ENCODE peak calls at places on chromosomes 1 and 21, in nine cellular contexts. H is A549, S is transverse colon, W is K562, M is GM10248, O is BJ, V is fibroblast of villous mesenchyme, F is GM12865, K is fibroblast of mammary gland. G is an unnamed sample.

GRCh38 chr1:94951509-94952208 is 24.7 kb upstream of the CNN3 start:
- DNase-seq in F (no peak), M (no peak), V (no peak), O (no peak), K (no peak), H (no peak), S (no peak), W (no peak), G (no peak)

GRCh38 chr1:55474168-55474786 is 259.1 kb upstream of the USP24 start:
- DNase-seq in O (no peak), M (no peak), V (no peak), H (peak), S (no peak), W (peak), F (no peak), K (peak), G (no peak)

GRCh38 chr1:183191833-183192232 is 5.8 kb downstream of the LAMC2 start:
- DNase-seq in O (peak), V (peak), F (no peak), H (no peak), W (no peak), K (peak), M (no peak), S (no peak), G (no peak)

GRCh38 chr1:42737257-42737656 is 2.8 kb downstream of the CLDN19 start:
- DNase-seq in M (peak), F (peak), O (no peak), K (no peak), H (no peak), S (peak), V (no peak), W (no peak), G (no peak)

GRCh38 chr1:9630331-9631081 is 21.0 kb upstream of the PIK3CD start:
- DNase-seq in W (no peak), H (no peak), F (peak), K (no peak), S (no peak), V (no peak), M (peak), O (no peak), G (no peak)

GRCh38 chr1:47590523-47591225 is 152.8 kb downstream of the FOXD2 start:
- DNase-seq in W (no peak), V (no peak), F (no peak), M (no peak), H (no peak), S (no peak), K (no peak), O (no peak), G (no peak)

GRCh38 chr1:240455228-240455821 is 156.6 kb downstream of the GREM2 start:
- DNase-seq in V (no peak), F (peak), O (no peak), H (no peak), W (no peak), M (no peak), S (no peak), K (peak), G (no peak)

GRCh38 chr1:11727119-11727518 is 8.8 kb upstream of the AGTRAP start:
- DNase-seq in W (no peak), F (no peak), S (no peak), M (no peak), O (no peak), K (no peak), V (no peak), H (no peak), G (no peak)

GRCh38 chr1:28341591-28341990 is 12.8 kb downstream of the MED18 start:
- DNase-seq in K (no peak), H (no peak), F (no peak), M (no peak), W (no peak), S (no peak), O (no peak), V (no peak), G (no peak)

GRCh38 chr1:92705456-92705855 is 79.5 kb downstream of the EVI5 start:
- DNase-seq in V (peak), S (no peak), W (no peak), O (no peak), M (no peak), F (no peak), H (no peak), K (no peak), G (no peak)

GRCh38 chr1:227546598-227547313 is 16.6 kb upstream of the ZNF678 start:
- DNase-seq in V (no peak), H (no peak), K (no peak), O (no peak), W (no peak), S (no peak), M (no peak), F (no peak), G (no peak)

GRCh38 chr1:143691971-143692529 is 279.7 kb downstream of the FAM72C start:
- DNase-seq in S (no peak), F (no peak), H (no peak), O (no peak), K (no peak), W (no peak), M (no peak), V (no peak), G (no peak)

GRCh38 chr1:99748419-99748818 is 18.0 kb downstream of the FRRS1 start:
- DNase-seq in F (no peak), W (no peak), K (peak), S (no peak), O (no peak), V (peak), H (no peak), M (no peak), G (no peak)

GRCh38 chr1:239031310-239031709 is 355.1 kb upstream of the CHRM3 start:
- DNase-seq in F (no peak), S (no peak), W (no peak), M (no peak), V (no peak), O (no peak), H (no peak), K (no peak), G (no peak)

GRCh38 chr1:94729287-94729686 is 90.9 kb upstream of the SLC44A3 start:
- DNase-seq in W (no peak), H (no peak), V (peak), M (no peak), S (no peak), K (peak), O (no peak), F (no peak), G (no peak)

GRCh38 chr1:46400398-46400797 is 6.3 kb downstream of the FAAH start:
- DNase-seq in W (no peak), O (no peak), H (no peak), S (peak), F (no peak), K (no peak), M (no peak), V (no peak), G (no peak)

GRCh38 chr1:241711326-241711725 is 59.2 kb downstream of the WDR64 start:
- DNase-seq in H (no peak), S (no peak), W (no peak), M (no peak), V (no peak), K (no peak), O (no peak), F (no peak), G (no peak)

GRCh38 chr1:116382321-116382720 is 9.3 kb downstream of the ATP1A1 start:
- DNase-seq in H (no peak), K (no peak), F (no peak), M (no peak), S (no peak), V (peak), W (no peak), O (no peak), G (no peak)

GRCh38 chr1:234725177-234726132 is 115.5 kb upstream of the IRF2BP2 start:
- DNase-seq in W (peak), F (peak), M (no peak), S (no peak), K (no peak), H (no peak), V (no peak), O (no peak), G (no peak)

GRCh38 chr1:109713636-109714035 is 1.6 kb downstream of the GSTM5 start:
- DNase-seq in O (no peak), M (no peak), V (no peak), F (no peak), W (peak), K (no peak), H (no peak), S (no peak), G (no peak)

GRCh38 chr1:56095924-56096655 is 483.3 kb downstream of the PLPP3 start:
- DNase-seq in V (peak), M (no peak), O (peak), K (peak), F (no peak), W (no peak), H (no peak), S (peak), G (no peak)

GRCh38 chr21:20443558-20444155 is 554.6 kb upstream of the NCAM2 start:
- DNase-seq in F (peak), O (no peak), W (peak), M (no peak), H (no peak), V (no peak), S (no peak), K (no peak), G (no peak)

GRCh38 chr1:158007949-158008386 is 14.5 kb downstream of the KIRREL1 start:
- DNase-seq in H (no peak), S (no peak), K (no peak), M (no peak), W (no peak), V (no peak), F (no peak), O (no peak), G (peak)

GRCh38 chr21:46477765-46478164 is 19.1 kb downstream of the DIP2A start:
- DNase-seq in F (no peak), W (no peak), K (peak), V (peak), M (no peak), O (no peak), H (no peak), S (no peak), G (no peak)

GRCh38 chr1:6859415-6860343 is 74.4 kb downstream of the CAMTA1 start:
- DNase-seq in K (peak), O (peak), M (no peak), F (no peak), H (no peak), S (no peak), V (peak), W (no peak), G (no peak)

GRCh38 chr1:17239420-17239819 is 9.5 kb upstream of the PADI3 start:
- DNase-seq in F (peak), H (peak), S (peak), W (peak), O (no peak), V (peak), M (peak), K (peak), G (peak)

GRCh38 chr1:231162300-231162969 is 577 bp downstream of the TRIM67 start:
- DNase-seq in W (peak), F (no peak), S (peak), M (peak), V (peak), K (peak), H (peak), O (no peak), G (peak)

GRCh38 chr1:112390775-112391602 is 5.0 kb upstream of the CTTNBP2NL start:
- DNase-seq in H (peak), O (peak), V (peak), W (peak), S (peak), F (peak), M (peak), K (peak), G (peak)

GRCh38 chr1:23593556-23594148 is 34.4 kb upstream of the ID3 start:
- DNase-seq in V (peak), O (no peak), W (no peak), K (no peak), F (peak), M (no peak), S (no peak), H (peak), G (no peak)

GRCh38 chr1:190084552-190084951 is 393.1 kb downstream of the BRINP3 start:
- DNase-seq in K (no peak), H (no peak), S (no peak), V (no peak), W (no peak), O (no peak), F (peak), M (no peak), G (no peak)

GRCh38 chr1:67171978-67172377 is 5.7 kb downstream of the IL23R start:
- DNase-seq in V (no peak), W (no peak), F (peak), S (no peak), K (no peak), H (no peak), M (no peak), O (no peak), G (no peak)

GRCh38 chr1:246106342-246106763 is 400.7 kb downstream of the SMYD3 start:
- DNase-seq in O (no peak), W (peak), K (peak), S (no peak), M (no peak), F (no peak), H (no peak), V (no peak), G (no peak)

GRCh38 chr1:82154231-82154630 is 353.5 kb downstream of the ADGRL2 start:
- DNase-seq in V (no peak), S (no peak), M (no peak), F (no peak), W (no peak), K (no peak), H (no peak), O (no peak), G (no peak)

GRCh38 chr1:94095112-94095637 is 25.8 kb downstream of the ABCA4 start:
- DNase-seq in K (peak), V (peak), S (peak), F (no peak), W (no peak), O (peak), H (no peak), M (no peak), G (no peak)

GRCh38 chr1:102045752-102046151 is 49.0 kb upstream of the OLFM3 start:
- DNase-seq in F (no peak), K (no peak), S (peak), M (no peak), H (no peak), V (no peak), W (no peak), O (no peak), G (no peak)

DNA sequence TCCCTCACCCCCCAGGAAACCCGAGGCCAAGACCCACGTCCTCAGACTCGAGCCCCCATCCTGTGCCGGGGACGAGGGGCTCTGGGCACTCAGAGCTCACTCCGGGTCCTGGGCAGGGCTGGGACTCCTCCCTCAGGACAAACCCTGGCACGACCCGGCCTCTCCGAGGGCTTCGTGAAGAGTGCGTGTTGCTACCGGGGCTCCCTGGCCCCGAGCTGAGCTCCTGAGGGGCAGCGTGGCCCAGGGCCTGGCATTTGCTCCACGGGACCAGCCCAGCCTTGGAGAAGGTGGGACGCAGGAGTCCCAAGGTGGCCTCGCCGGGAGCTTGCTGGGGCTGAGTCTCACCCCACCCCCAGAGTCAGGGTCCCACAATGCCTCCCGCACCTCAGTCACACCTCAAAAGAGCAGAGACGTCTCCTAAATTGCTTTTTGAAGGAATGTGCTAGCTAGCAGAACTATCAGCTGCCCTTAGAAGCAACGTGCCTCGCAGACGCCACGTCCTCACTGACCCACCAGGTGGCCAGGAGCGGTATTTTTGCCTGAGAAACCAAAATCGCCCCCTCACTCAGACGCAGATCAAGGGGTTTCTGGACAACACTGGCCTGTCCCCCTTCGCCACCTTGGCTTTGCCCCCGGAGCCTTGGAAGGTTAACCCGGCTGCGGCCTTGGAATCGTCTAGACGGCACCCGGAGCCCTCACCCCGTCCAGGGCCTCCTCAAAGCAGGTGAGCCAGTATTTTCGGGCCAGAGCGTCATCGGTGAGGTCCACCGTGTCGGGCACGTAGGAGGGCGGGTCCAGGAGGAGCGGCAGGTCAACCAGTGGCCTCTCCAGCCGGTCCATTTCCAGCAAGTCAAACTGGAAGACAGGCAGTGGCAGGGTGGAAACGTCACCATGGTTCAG is 11.3 kb downstream of the PANK4 start:
- DNase-seq in V (no peak), H (no peak), O (no peak), W (no peak), M (no peak), K (no peak), F (no peak), S (no peak), G (no peak)
- TF ChIP-seq CTCF in V (no peak), H (no peak), O (no peak), W (peak), M (no peak), K (peak), F (no peak), S (no peak), G (no peak)

GRCh38 chr1:181497870-181498269 is 14.6 kb downstream of the CACNA1E start:
- DNase-seq in H (no peak), V (no peak), F (peak), W (peak), O (no peak), K (no peak), S (no peak), M (peak), G (no peak)
- TF ChIP-seq CTCF in H (no peak), V (no peak), F (peak), W (peak), O (no peak), K (no peak), S (no peak), M (no peak), G (no peak)

GRCh38 chr1:25486602-25487001 is 55.9 kb downstream of the MACO1 start:
- DNase-seq in K (peak), V (peak), F (no peak), W (no peak), S (no peak), O (no peak), H (no peak), M (no peak), G (no peak)
- TF ChIP-seq CTCF in K (peak), V (peak), F (no peak), W (peak), S (no peak), O (peak), H (no peak), M (no peak), G (no peak)

GRCh38 chr1:206962269-206962668 is 8.0 kb downstream of the FCAMR start:
- DNase-seq in W (no peak), F (no peak), K (no peak), V (no peak), M (no peak), O (no peak), H (no peak), S (no peak), G (no peak)

GRCh38 chr1:206958154-206958553 is 11.9 kb upstream of the PIGR start:
- DNase-seq in O (no peak), F (no peak), K (no peak), M (no peak), H (no peak), W (no peak), V (no peak), S (no peak), G (no peak)

GRCh38 chr1:206963119-206963712 is 7.0 kb downstream of the FCAMR start:
- DNase-seq in F (no peak), H (no peak), V (no peak), W (no peak), O (no peak), M (no peak), K (peak), S (no peak), G (no peak)

GRCh38 chr1:206961668-206962067 is 8.6 kb downstream of the FCAMR start:
- DNase-seq in O (no peak), H (no peak), M (no peak), W (no peak), F (no peak), V (no peak), S (no peak), K (no peak), G (no peak)

DNA sequence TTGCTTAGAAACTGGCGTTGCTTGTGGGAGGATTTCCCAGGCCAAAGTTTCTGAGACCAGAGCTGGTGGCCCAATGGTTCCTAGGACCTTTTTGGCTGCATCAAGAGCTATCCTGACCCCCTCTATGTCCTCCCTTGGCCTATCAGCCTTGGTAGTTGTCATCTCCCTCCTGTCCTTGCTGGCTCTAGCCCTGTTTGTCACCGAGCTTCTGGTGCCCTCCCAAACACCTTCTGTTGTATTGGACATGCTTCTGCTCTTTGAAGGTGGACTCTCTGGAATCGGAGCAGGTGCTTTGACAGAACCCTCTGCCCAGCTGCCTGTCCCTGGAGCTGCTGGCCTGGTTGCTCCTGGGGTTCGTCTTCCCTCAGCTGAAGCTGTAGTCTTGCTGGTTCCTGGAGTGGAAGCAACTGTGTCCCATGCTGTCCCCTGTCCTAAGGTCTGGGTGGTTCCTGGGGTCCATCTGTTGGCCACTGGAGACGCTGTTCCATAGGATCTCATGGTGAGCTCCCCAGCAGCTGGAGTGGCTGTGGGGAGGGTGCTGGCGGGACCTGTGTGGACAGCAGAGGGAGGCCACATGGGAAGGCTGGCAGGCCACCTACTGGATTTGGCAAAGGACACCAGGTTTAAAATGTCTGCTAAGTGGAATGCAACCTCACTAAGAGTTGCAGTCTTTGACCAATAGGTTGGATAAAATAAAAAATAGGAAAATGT is 9.4 kb downstream of the FCAMR start:
- DNase-seq in M (no peak), S (no peak), F (no peak), W (peak), O (no peak), H (no peak), V (no peak), K (no peak), G (no peak)
- TF ChIP-seq CTCF in M (no peak), S (no peak), F (no peak), W (peak), O (no peak), H (no peak), V (no peak), K (no peak), G (no peak)

DNA sequence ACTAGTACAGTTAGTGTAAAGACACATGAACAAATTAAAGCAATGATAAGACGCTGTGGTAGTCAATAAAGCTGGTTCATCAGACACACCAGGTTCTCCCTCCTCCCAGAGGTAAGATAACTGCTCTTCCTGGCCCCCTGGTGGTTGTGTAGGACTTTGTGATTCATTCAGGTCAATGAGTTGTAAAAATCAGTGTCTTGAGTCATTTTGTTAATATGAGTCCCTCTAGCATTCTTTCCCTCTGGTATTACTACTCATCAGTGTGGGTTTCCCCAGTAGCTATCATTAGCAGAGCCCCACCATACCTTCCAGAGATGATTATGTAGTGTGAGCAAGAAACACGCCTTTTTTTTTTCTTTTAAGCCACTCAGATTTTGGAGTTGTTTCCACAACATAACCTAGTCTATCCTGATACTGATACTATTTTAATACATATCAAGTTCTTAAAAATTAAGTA is 3.6 kb upstream of the SETDB1 start:
- DNase-seq in K (peak), M (peak), O (peak), F (peak), W (peak), V (peak), H (peak), S (peak), G (peak)
- TF ChIP-seq CTCF in K (peak), M (peak), O (peak), F (peak), W (peak), V (peak), H (peak), S (peak), G (peak)

GRCh38 chr21:44875341-44875740 is 1.9 kb upstream of the PTTG1IP start:
- DNase-seq in K (peak), S (no peak), M (no peak), W (no peak), H (no peak), V (peak), O (no peak), F (peak), G (no peak)
- TF ChIP-seq CTCF in K (peak), S (no peak), M (peak), W (peak), H (no peak), V (peak), O (no peak), F (no peak), G (no peak)

G was measured in D721Med.